ENCODE peak calls at places on chromosome 2, in eight cellular contexts. One of them, this sample, is unnamed. For H3K27me3, the result is how much of the 10 kb centered on the place peaks cover.

GRCh38 chr2:60565472-60565871 is 12.0 kb upstream of the BCL11A start:
- DNase-seq in stomach: no peak
- DNase-seq in CD4-positive, alpha-beta memory T cell: no peak
- DNase-seq in CD4-positive, CD25-positive, alpha-beta regulatory T cell: no peak
- DNase-seq in esophagus squamous epithelium: no peak
- DNase-seq in pancreas: no peak
- DNase-seq in AG04450: no peak
- DNase-seq in GM23248: peak
- DNase-seq in this sample: peak

GRCh38 chr2:135742307-135742838 is 718 bp downstream of the UBXN4 start:
- DNase-seq in CD4-positive, alpha-beta memory T cell: peak
- DNase-seq in pancreas: no peak
- DNase-seq in GM23248: peak
- DNase-seq in esophagus squamous epithelium: no peak
- DNase-seq in CD4-positive, CD25-positive, alpha-beta regulatory T cell: peak
- DNase-seq in stomach: peak
- DNase-seq in AG04450: no peak
- DNase-seq in this sample: peak

GRCh38 chr2:107811376-107811775 is 15.3 kb upstream of the RGPD4 start:
- DNase-seq in stomach: no peak
- DNase-seq in CD4-positive, CD25-positive, alpha-beta regulatory T cell: no peak
- DNase-seq in GM23248: no peak
- DNase-seq in AG04450: no peak
- DNase-seq in CD4-positive, alpha-beta memory T cell: no peak
- DNase-seq in esophagus squamous epithelium: no peak
- DNase-seq in pancreas: no peak
- DNase-seq in this sample: peak

GRCh38 chr2:150165988-150166965 is 321.2 kb downstream of the RND3 start:
- DNase-seq in AG04450: no peak
- DNase-seq in CD4-positive, CD25-positive, alpha-beta regulatory T cell: no peak
- DNase-seq in GM23248: no peak
- DNase-seq in stomach: peak
- DNase-seq in CD4-positive, alpha-beta memory T cell: no peak
- DNase-seq in pancreas: no peak
- DNase-seq in esophagus squamous epithelium: no peak
- DNase-seq in this sample: peak

GRCh38 chr2:41966431-41966893 is 81.4 kb upstream of the PKDCC start:
- DNase-seq in AG04450: peak
- DNase-seq in stomach: peak
- DNase-seq in CD4-positive, CD25-positive, alpha-beta regulatory T cell: no peak
- DNase-seq in CD4-positive, alpha-beta memory T cell: no peak
- DNase-seq in esophagus squamous epithelium: peak
- DNase-seq in GM23248: peak
- DNase-seq in pancreas: peak
- DNase-seq in this sample: peak

GRCh38 chr2:54482725-54483124 is 26.6 kb downstream of the SPTBN1 start:
- DNase-seq in pancreas: no peak
- DNase-seq in esophagus squamous epithelium: no peak
- DNase-seq in GM23248: peak
- DNase-seq in stomach: no peak
- DNase-seq in CD4-positive, CD25-positive, alpha-beta regulatory T cell: no peak
- DNase-seq in CD4-positive, alpha-beta memory T cell: no peak
- DNase-seq in AG04450: peak
- DNase-seq in this sample: peak

GRCh38 chr2:765369-765768 is 88.2 kb upstream of the TMEM18 start:
- DNase-seq in esophagus squamous epithelium: no peak
- DNase-seq in AG04450: no peak
- DNase-seq in pancreas: no peak
- DNase-seq in stomach: no peak
- DNase-seq in CD4-positive, CD25-positive, alpha-beta regulatory T cell: no peak
- DNase-seq in CD4-positive, alpha-beta memory T cell: no peak
- DNase-seq in GM23248: no peak
- DNase-seq in this sample: no peak

GRCh38 chr2:149595069-149595963 is 7.7 kb upstream of the MMADHC start:
- DNase-seq in GM23248: peak
- DNase-seq in CD4-positive, CD25-positive, alpha-beta regulatory T cell: no peak
- DNase-seq in AG04450: no peak
- DNase-seq in stomach: no peak
- DNase-seq in CD4-positive, alpha-beta memory T cell: no peak
- DNase-seq in pancreas: no peak
- DNase-seq in esophagus squamous epithelium: no peak
- DNase-seq in this sample: peak

GRCh38 chr2:144516981-144517824 is 2.7 kb downstream of the ZEB2 start:
- DNase-seq in esophagus squamous epithelium: no peak
- DNase-seq in CD4-positive, alpha-beta memory T cell: peak
- DNase-seq in AG04450: peak
- DNase-seq in stomach: no peak
- DNase-seq in pancreas: no peak
- DNase-seq in CD4-positive, CD25-positive, alpha-beta regulatory T cell: no peak
- DNase-seq in GM23248: peak
- DNase-seq in this sample: peak

GRCh38 chr2:191043438-191043837 is 29.5 kb upstream of the STAT1 start:
- DNase-seq in CD4-positive, alpha-beta memory T cell: no peak
- DNase-seq in AG04450: no peak
- DNase-seq in GM23248: peak
- DNase-seq in CD4-positive, CD25-positive, alpha-beta regulatory T cell: no peak
- DNase-seq in stomach: no peak
- DNase-seq in esophagus squamous epithelium: no peak
- DNase-seq in pancreas: no peak
- DNase-seq in this sample: peak

GRCh38 chr2:197298609-197299008 is 12.0 kb downstream of the ANKRD44 start:
- DNase-seq in pancreas: no peak
- DNase-seq in esophagus squamous epithelium: no peak
- DNase-seq in stomach: no peak
- DNase-seq in AG04450: no peak
- DNase-seq in CD4-positive, CD25-positive, alpha-beta regulatory T cell: no peak
- DNase-seq in GM23248: no peak
- DNase-seq in CD4-positive, alpha-beta memory T cell: no peak
- DNase-seq in this sample: no peak

GRCh38 chr2:194087569-194087968 is 1569.5 kb upstream of the SLC39A10 start:
- DNase-seq in CD4-positive, CD25-positive, alpha-beta regulatory T cell: no peak
- DNase-seq in pancreas: no peak
- DNase-seq in AG04450: no peak
- DNase-seq in GM23248: no peak
- DNase-seq in stomach: no peak
- DNase-seq in CD4-positive, alpha-beta memory T cell: no peak
- DNase-seq in esophagus squamous epithelium: no peak
- DNase-seq in this sample: peak

GRCh38 chr2:159613515-159614336 is 2.6 kb downstream of the BAZ2B start:
- DNase-seq in CD4-positive, CD25-positive, alpha-beta regulatory T cell: no peak
- DNase-seq in CD4-positive, alpha-beta memory T cell: no peak
- DNase-seq in pancreas: no peak
- DNase-seq in esophagus squamous epithelium: no peak
- DNase-seq in GM23248: peak
- DNase-seq in stomach: no peak
- DNase-seq in AG04450: no peak
- DNase-seq in this sample: peak

DNA sequence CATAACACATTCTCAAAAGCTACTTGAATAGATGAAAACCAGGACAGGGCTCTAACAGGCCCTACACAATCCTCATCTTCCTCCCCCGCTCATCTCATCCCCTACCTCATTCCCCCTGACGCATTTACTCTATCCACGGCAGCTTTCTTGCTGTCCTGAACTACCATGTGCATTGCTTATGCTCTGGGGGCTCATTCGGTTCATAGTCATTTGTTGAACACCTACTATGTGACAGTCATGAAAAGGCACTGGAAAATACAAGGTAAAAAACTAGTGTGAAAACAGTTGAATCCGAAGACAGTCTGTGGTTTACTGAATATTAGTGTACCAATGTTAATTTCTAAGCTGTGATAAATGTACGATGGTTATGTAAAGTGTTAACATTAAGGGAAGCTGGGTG is 797 bp downstream of the EIPR1 start:
- DNase-seq in AG04450: no peak
- DNase-seq in CD4-positive, alpha-beta memory T cell: no peak
- DNase-seq in stomach: no peak
- DNase-seq in GM23248: no peak
- DNase-seq in CD4-positive, CD25-positive, alpha-beta regulatory T cell: no peak
- DNase-seq in pancreas: no peak
- DNase-seq in esophagus squamous epithelium: no peak
- DNase-seq in this sample: no peak
- H3K27me3 ChIP-seq in AG04450: under half
- H3K27me3 ChIP-seq in CD4-positive, alpha-beta memory T cell: under half
- H3K27me3 ChIP-seq in stomach: under half
- H3K27me3 ChIP-seq in GM23248: under half
- H3K27me3 ChIP-seq in CD4-positive, CD25-positive, alpha-beta regulatory T cell: under half
- H3K27me3 ChIP-seq in pancreas: under half
- H3K27me3 ChIP-seq in esophagus squamous epithelium: under half
- H3K27me3 ChIP-seq in this sample: under half

DNA sequence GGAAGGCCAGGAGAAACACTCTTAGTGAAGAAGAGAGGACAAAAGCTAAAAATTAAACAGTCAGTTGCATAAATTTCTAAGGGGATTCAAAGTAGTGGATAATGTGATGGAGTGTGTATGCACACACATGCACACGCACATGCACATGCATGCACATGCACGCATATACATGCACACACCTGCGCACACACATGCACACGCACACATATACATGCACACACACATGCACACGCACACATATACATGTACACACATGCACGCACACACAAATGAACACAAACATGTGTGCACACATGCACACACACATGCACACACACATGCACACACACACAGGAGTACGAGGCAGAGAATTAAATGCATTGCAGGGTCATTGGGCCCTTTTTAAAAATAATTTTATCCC is 117.6 kb downstream of the DNER start:
- DNase-seq in CD4-positive, CD25-positive, alpha-beta regulatory T cell: no peak
- DNase-seq in pancreas: no peak
- DNase-seq in GM23248: no peak
- DNase-seq in stomach: no peak
- DNase-seq in AG04450: no peak
- DNase-seq in CD4-positive, alpha-beta memory T cell: no peak
- DNase-seq in esophagus squamous epithelium: no peak
- DNase-seq in this sample: no peak
- H3K27me3 ChIP-seq in CD4-positive, CD25-positive, alpha-beta regulatory T cell: under half
- H3K27me3 ChIP-seq in pancreas: under half
- H3K27me3 ChIP-seq in GM23248: under half
- H3K27me3 ChIP-seq in stomach: under half
- H3K27me3 ChIP-seq in AG04450: under half
- H3K27me3 ChIP-seq in CD4-positive, alpha-beta memory T cell: under half
- H3K27me3 ChIP-seq in esophagus squamous epithelium: under half
- H3K27me3 ChIP-seq in this sample: under half

DNA sequence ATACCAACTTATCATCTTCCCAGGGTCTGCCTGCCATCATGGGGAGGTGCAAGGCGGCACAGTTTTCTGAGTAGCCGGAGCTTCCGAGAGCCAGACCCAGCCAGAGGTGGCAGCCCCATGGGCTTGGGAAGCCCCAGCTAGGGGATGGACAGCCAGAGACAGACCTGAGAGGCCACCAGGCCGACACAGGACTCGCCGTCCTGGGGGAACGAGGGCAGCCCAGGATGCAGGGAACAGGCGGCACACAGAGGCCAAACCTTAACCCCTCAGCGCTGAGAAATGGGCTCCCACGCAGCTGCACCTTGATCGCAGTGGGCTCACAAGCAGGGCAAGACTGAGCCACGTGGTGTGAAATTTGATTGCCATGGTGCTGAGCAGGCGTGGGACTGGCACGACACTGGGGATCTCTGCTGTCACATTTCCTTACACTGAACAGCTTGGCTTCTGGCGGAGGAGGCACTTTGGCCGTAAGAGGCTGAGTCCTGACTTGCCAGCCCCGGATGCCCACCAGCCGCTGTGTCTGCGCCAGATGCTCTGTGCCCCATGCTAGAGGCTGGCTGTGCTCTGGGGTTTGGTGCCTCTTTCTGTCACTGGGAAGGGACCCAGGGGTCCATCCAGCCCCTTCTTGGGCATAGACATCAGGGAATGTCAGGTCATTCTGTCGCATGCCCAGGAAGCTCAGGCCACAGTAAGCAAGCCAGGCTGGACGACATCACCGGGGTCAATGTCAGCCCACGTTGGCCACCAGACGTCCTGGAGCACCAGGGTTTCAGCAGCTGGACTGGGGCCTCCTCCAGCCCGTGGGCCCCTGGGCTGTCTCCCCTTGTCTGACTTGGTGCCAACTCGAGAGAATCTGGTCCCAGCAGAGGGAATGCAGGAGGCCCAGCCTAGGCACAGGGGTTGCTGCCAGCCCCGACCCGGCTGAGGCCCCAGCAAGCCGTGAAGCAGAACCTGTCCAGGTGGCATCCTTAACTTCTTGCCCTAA is 312.1 kb upstream of the MYT1L start:
- DNase-seq in GM23248: no peak
- DNase-seq in esophagus squamous epithelium: no peak
- DNase-seq in CD4-positive, CD25-positive, alpha-beta regulatory T cell: no peak
- DNase-seq in stomach: no peak
- DNase-seq in AG04450: no peak
- DNase-seq in pancreas: no peak
- DNase-seq in CD4-positive, alpha-beta memory T cell: no peak
- DNase-seq in this sample: no peak
- H3K27me3 ChIP-seq in GM23248: under half
- H3K27me3 ChIP-seq in esophagus squamous epithelium: under half
- H3K27me3 ChIP-seq in CD4-positive, CD25-positive, alpha-beta regulatory T cell: under half
- H3K27me3 ChIP-seq in stomach: under half
- H3K27me3 ChIP-seq in AG04450: under half
- H3K27me3 ChIP-seq in pancreas: under half
- H3K27me3 ChIP-seq in CD4-positive, alpha-beta memory T cell: under half
- H3K27me3 ChIP-seq in this sample: under half

GRCh38 chr2:119419065-119419464 is 12.6 kb upstream of the TMEM37 start:
- DNase-seq in pancreas: no peak
- DNase-seq in CD4-positive, CD25-positive, alpha-beta regulatory T cell: no peak
- DNase-seq in esophagus squamous epithelium: no peak
- DNase-seq in stomach: no peak
- DNase-seq in CD4-positive, alpha-beta memory T cell: no peak
- DNase-seq in AG04450: no peak
- DNase-seq in GM23248: peak
- DNase-seq in this sample: no peak

GRCh38 chr2:119416299-119416923 is 15.2 kb upstream of the TMEM37 start:
- DNase-seq in AG04450: no peak
- DNase-seq in CD4-positive, alpha-beta memory T cell: no peak
- DNase-seq in CD4-positive, CD25-positive, alpha-beta regulatory T cell: no peak
- DNase-seq in GM23248: no peak
- DNase-seq in pancreas: no peak
- DNase-seq in esophagus squamous epithelium: no peak
- DNase-seq in stomach: no peak
- DNase-seq in this sample: no peak

GRCh38 chr2:119419803-119420508 is 11.7 kb upstream of the TMEM37 start:
- DNase-seq in CD4-positive, CD25-positive, alpha-beta regulatory T cell: no peak
- DNase-seq in CD4-positive, alpha-beta memory T cell: no peak
- DNase-seq in AG04450: no peak
- DNase-seq in stomach: no peak
- DNase-seq in GM23248: no peak
- DNase-seq in pancreas: no peak
- DNase-seq in esophagus squamous epithelium: no peak
- DNase-seq in this sample: no peak

GRCh38 chr2:119415630-119416029 is 16.0 kb upstream of the TMEM37 start:
- DNase-seq in GM23248: no peak
- DNase-seq in AG04450: no peak
- DNase-seq in stomach: no peak
- DNase-seq in CD4-positive, alpha-beta memory T cell: no peak
- DNase-seq in CD4-positive, CD25-positive, alpha-beta regulatory T cell: no peak
- DNase-seq in esophagus squamous epithelium: no peak
- DNase-seq in pancreas: no peak
- DNase-seq in this sample: no peak

DNA sequence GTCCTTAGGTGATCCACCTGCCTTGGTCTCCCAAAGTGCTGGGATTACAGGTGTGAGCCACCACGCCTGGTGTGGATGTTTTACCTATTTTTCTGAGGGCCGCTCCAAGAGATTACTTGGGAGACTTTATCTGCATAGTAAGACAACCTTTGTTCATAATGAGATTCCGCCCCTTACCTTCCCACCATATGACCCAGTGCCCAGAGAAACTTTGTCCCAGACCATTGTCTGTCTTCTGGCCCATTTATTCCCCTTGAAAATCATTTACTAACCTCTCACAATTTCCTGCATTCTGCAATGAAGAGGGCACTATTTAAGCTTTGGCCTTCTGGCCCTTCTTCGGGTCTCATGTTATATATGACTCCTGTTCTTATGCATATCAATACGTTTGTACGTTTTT is 13.8 kb upstream of the TMEM37 start:
- DNase-seq in esophagus squamous epithelium: no peak
- DNase-seq in GM23248: no peak
- DNase-seq in AG04450: no peak
- DNase-seq in CD4-positive, alpha-beta memory T cell: no peak
- DNase-seq in pancreas: no peak
- DNase-seq in CD4-positive, CD25-positive, alpha-beta regulatory T cell: no peak
- DNase-seq in stomach: no peak
- DNase-seq in this sample: no peak
- H3K27me3 ChIP-seq in esophagus squamous epithelium: under half
- H3K27me3 ChIP-seq in GM23248: under half
- H3K27me3 ChIP-seq in AG04450: under half
- H3K27me3 ChIP-seq in CD4-positive, alpha-beta memory T cell: under half
- H3K27me3 ChIP-seq in pancreas: under half
- H3K27me3 ChIP-seq in CD4-positive, CD25-positive, alpha-beta regulatory T cell: under half
- H3K27me3 ChIP-seq in stomach: under half
- H3K27me3 ChIP-seq in this sample: under half

This sample was measured in adipocyte.